ENCODE peak calls at places on chromosome 20, in four cellular contexts. A is body of pancreas, B is heart right ventricle, O is SJSA1. H is an unnamed sample. For H3K36me3, the result is how much of the 10 kb centered on the place peaks cover.

GRCh38 chr20:56875052-56875663 is 246.1 kb downstream of the TFAP2C start:
- DNase-seq in A (no peak), B (no peak), O (peak), H (no peak)

GRCh38 chr20:3640259-3640658 is 22.9 kb downstream of the GFRA4 start:
- DNase-seq in A (no peak), B (no peak), O (no peak), H (no peak)

GRCh38 chr20:63903796-63904570 is 9.1 kb downstream of the DNAJC5 start:
- DNase-seq in A (no peak), B (no peak), O (no peak), H (no peak)

GRCh38 chr20:31721408-31722332 is 998 bp downstream of the BCL2L1 start:
- DNase-seq in A (no peak), B (no peak), O (no peak), H (no peak)

GRCh38 chr20:8667306-8667705 is 401.6 kb upstream of the PLCB4 start:
- DNase-seq in A (peak), B (peak), O (no peak), H (no peak)

GRCh38 chr20:4112490-4113420 is 97.4 kb upstream of the RNF24 start:
- DNase-seq in A (peak), B (peak), O (no peak), H (no peak)

GRCh38 chr20:17854307-17854903 is 114.2 kb downstream of the SNX5 start:
- DNase-seq in A (peak), B (peak), O (no peak), H (peak)

GRCh38 chr20:33647603-33648395 is 14.3 kb upstream of the C20orf144 start:
- DNase-seq in A (peak), B (no peak), O (no peak), H (no peak)

GRCh38 chr20:45433316-45433715 is 17.4 kb downstream of the PIGT start:
- DNase-seq in A (peak), B (peak), O (no peak), H (no peak)

GRCh38 chr20:11919571-11919970 is 1.9 kb downstream of the BTBD3 start:
- DNase-seq in A (no peak), B (no peak), O (no peak), H (no peak)

GRCh38 chr20:18496042-18496441 is 983 bp downstream of the RBBP9 start:
- DNase-seq in A (no peak), B (no peak), O (no peak), H (no peak)

GRCh38 chr20:36207602-36208001 is 28.7 kb upstream of the AAR2 start:
- DNase-seq in A (no peak), B (no peak), O (no peak), H (no peak)

GRCh38 chr20:62320581-62321354 is 18.0 kb downstream of the ADRM1 start:
- DNase-seq in A (no peak), B (no peak), O (no peak), H (peak)

GRCh38 chr20:53578492-53579222 is 15.0 kb downstream of the ZNF217 start:
- DNase-seq in A (peak), B (peak), O (peak), H (peak)

GRCh38 chr20:63497946-63498935 is 642 bp downstream of the EEF1A2 start:
- DNase-seq in A (peak), B (no peak), O (peak), H (peak)

GRCh38 chr20:58293453-58293852 is 16.1 kb upstream of the RAB22A start:
- DNase-seq in A (no peak), B (peak), O (no peak), H (peak)

GRCh38 chr20:4519530-4519929 is 202.2 kb upstream of the PRND start:
- DNase-seq in A (no peak), B (no peak), O (no peak), H (peak)

GRCh38 chr20:25321262-25321831 is 69.3 kb downstream of the ABHD12 start:
- DNase-seq in A (no peak), B (no peak), O (no peak), H (no peak)

GRCh38 chr20:23640018-23640872 is 2.5 kb upstream of the CST3 start:
- DNase-seq in A (no peak), B (no peak), O (no peak), H (no peak)

GRCh38 chr20:48750941-48751620 is 76.7 kb downstream of the PREX1 start:
- DNase-seq in A (peak), B (peak), O (peak), H (no peak)

GRCh38 chr20:63850689-63851547 is 10.4 kb upstream of the ABHD16B start:
- DNase-seq in A (no peak), B (no peak), O (no peak), H (no peak)

GRCh38 chr20:11799131-11799800 is 118.4 kb upstream of the BTBD3 start:
- DNase-seq in A (no peak), B (no peak), O (no peak), H (peak)

GRCh38 chr20:14114049-14114448 is 118.7 kb downstream of the MACROD2 start:
- DNase-seq in A (no peak), B (no peak), O (no peak), H (no peak)

GRCh38 chr20:8443464-8444072 is 311.5 kb downstream of the PLCB1 start:
- DNase-seq in A (no peak), B (no peak), O (no peak), H (no peak)

GRCh38 chr20:16486532-16486931 is 86.7 kb downstream of the KIF16B start:
- DNase-seq in A (no peak), B (no peak), O (no peak), H (no peak)

GRCh38 chr20:44629017-44629385 is 22.5 kb downstream of the ADA start:
- DNase-seq in A (no peak), B (no peak), O (no peak), H (no peak)

GRCh38 chr20:17756529-17756928 is 56.8 kb downstream of the BANF2 start:
- DNase-seq in A (no peak), B (no peak), O (no peak), H (no peak)

GRCh38 chr20:25248501-25249172 is 752 bp downstream of the PYGB start:
- DNase-seq in A (no peak), B (no peak), O (peak), H (peak)

GRCh38 chr20:46118481-46119020 is 437 bp downstream of the CD40 start:
- DNase-seq in A (peak), B (peak), O (no peak), H (no peak)

GRCh38 chr20:17024513-17025105 is 202.2 kb upstream of the PCSK2 start:
- DNase-seq in A (no peak), B (no peak), O (peak), H (no peak)

GRCh38 chr20:18728165-18728866 is 85.3 kb upstream of the SCP2D1 start:
- DNase-seq in A (no peak), B (no peak), O (no peak), H (no peak)

GRCh38 chr20:9374068-9374467 is 140.3 kb upstream of the LAMP5 start:
- DNase-seq in A (no peak), B (no peak), O (no peak), H (no peak)

GRCh38 chr20:32535316-32535952 is 49.7 kb downstream of the NOL4L start:
- DNase-seq in A (no peak), B (no peak), O (no peak), H (peak)

GRCh38 chr20:45097485-45098095 is 3.3 kb downstream of the KCNS1 start:
- DNase-seq in A (peak), B (no peak), O (no peak), H (no peak)

GRCh38 chr20:59242714-59243626 is 57.4 kb upstream of the EDN3 start:
- DNase-seq in A (no peak), B (no peak), O (no peak), H (no peak)

GRCh38 chr20:31933698-31934097 is 18.1 kb downstream of the PDRG1 start:
- DNase-seq in A (no peak), B (no peak), O (no peak), H (no peak)

GRCh38 chr20:31740208-31740607 is 1.1 kb downstream of the TPX2 start:
- DNase-seq in A (no peak), B (no peak), O (peak), H (no peak)

GRCh38 chr20:46348231-46348803 is 40.0 kb upstream of the CDH22 start:
- DNase-seq in A (peak), B (no peak), O (no peak), H (peak)

GRCh38 chr20:61520761-61521460 is 268.9 kb downstream of the CDH4 start:
- DNase-seq in A (no peak), B (no peak), O (no peak), H (no peak)

GRCh38 chr20:43188234-43188653 is 1.5 kb downstream of the PTPRT start:
- DNase-seq in A (no peak), B (no peak), O (no peak), H (no peak)
- H3K4me3 ChIP-seq in A (no peak), B (peak), O (no peak), H (peak)

GRCh38 chr20:50824137-50824536 is 29.3 kb downstream of the BCAS4 start:
- DNase-seq in A (peak), B (no peak), O (no peak), H (no peak)
- H3K27ac ChIP-seq in A (peak), B (no peak), O (no peak), H (no peak)

GRCh38 chr20:37401930-37402675 is 56.2 kb downstream of the SRC start:
- DNase-seq in A (no peak), B (no peak), O (no peak), H (no peak)
- H3K36me3 ChIP-seq in A (under half), B (under half), O (under half), H (half or more)

GRCh38 chr20:21511850-21512633 is 1.8 kb downstream of the NKX2-2 start:
- DNase-seq in A (no peak), B (no peak), O (peak), H (no peak)
- H3K4me3 ChIP-seq in A (no peak), B (peak), O (peak), H (no peak)

DNA sequence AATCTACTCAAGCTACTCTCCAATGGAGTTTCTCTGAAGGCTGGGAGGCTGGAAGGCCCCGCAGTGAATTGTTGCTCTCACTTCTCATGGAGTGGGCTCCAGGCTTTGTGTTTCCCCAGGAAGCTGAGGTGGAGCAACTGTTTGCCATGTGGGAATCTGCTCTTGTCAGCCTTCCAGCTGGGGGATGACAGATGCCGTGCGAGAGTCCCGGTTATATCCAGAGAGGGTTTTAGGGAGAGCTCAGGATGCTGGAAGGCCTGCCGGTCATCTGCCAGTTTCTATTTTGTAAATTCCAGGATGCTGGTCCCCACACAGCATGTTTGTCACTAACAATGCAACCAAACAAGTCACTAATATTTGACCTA is 98.2 kb upstream of the NAA20 start:
- DNase-seq in A (no peak), B (peak), O (no peak), H (no peak)
- H3K27ac ChIP-seq in A (peak), B (peak), O (no peak), H (no peak)

DNA sequence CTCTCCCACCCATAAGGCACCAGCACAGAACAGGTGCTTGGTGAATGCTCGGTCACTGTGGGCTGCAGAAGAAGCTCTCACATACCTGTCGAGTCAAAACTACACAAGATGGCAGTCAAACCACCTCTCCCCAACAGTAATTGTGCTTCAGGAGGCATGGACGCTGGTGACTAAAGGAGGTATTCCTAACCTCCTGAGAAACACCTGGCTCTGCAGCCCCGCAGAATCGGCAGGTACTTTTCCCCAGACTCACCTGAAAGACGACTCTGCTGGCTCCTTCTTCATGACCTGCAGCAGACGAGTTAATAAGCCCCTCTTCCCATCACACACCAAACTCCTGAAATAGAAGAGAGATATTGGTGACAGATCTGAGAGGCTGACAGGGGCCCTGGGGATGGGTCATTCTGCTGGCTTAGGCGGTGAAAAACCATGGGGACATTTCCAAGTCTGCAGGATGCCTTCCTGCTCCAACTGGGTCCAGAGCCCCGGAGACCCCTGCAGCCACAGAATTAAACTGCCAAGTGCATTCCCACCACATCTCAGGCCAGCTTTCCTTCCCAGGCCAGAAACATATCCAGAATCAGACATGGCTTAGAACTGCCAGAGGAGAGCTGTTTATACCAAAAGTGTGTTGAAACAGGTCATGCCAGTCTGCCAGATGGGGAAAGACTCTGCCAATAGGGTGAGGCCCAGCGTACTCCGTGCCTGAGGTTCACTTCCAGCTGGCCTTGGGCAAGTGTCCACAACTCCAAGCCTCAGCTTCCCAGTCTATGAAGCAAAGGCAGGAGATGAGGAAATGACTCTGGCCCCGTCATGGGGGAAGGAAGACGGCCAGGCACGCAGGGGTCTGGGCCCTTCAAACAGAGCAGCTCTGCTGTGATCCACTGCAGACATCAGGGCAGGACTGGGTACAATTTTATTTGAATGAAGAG is 53.0 kb downstream of the MYH7B start:
- DNase-seq in A (peak), B (no peak), O (no peak), H (no peak)
- H3K36me3 ChIP-seq in A (under half), B (half or more), O (half or more), H (half or more)

GRCh38 chr20:47405775-47406325 is 49.4 kb upstream of the ZMYND8 start:
- DNase-seq in A (no peak), B (no peak), O (no peak), H (no peak)

GRCh38 chr20:47406849-47407682 is 50.6 kb upstream of the ZMYND8 start:
- DNase-seq in A (no peak), B (no peak), O (peak), H (no peak)

GRCh38 chr20:47412073-47412472 is 55.6 kb upstream of the ZMYND8 start:
- DNase-seq in A (no peak), B (no peak), O (no peak), H (no peak)

GRCh38 chr20:47413189-47413588 is 56.7 kb upstream of the ZMYND8 start:
- DNase-seq in A (no peak), B (no peak), O (no peak), H (no peak)

DNA sequence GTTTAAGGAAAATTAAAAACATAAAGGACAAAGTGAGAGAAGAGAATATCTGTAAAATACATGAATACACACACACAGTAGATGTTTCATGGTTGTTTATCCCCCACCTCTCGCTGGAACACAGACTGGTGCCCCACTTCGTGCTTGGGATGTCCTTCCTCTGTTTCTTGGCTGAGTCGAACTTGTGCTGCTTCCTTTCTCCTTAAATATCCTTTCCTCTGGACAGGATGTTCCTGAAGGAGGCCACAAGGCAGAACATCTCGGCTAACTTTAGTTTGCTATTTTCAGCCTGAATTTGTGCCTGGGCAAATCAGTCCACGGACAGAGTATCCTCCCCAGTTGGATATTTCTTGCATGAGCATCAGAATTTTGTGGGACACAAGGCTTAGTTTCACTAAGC is 54.7 kb upstream of the ZMYND8 start:
- DNase-seq in A (no peak), B (peak), O (no peak), H (no peak)
- H3K4me3 ChIP-seq in A (no peak), B (no peak), O (no peak), H (no peak)

GRCh38 chr20:2379511-2380229 is 1.0 kb upstream of the TGM6 start:
- DNase-seq in A (no peak), B (no peak), O (no peak), H (no peak)
- H3K27ac ChIP-seq in A (no peak), B (no peak), O (no peak), H (no peak)